ENCODE peak calls at places on chromosome 4, in ten cellular contexts. Z, F, Y, V, T, I, U, X, R and W are unnamed samples.

GRCh38 chr4:110970642-110971041 is 347.8 kb upstream of the PITX2 start:
- DNase-seq in Z (no peak), F (no peak), Y (no peak), V (peak), T (no peak), I (no peak), U (peak), X (peak), R (no peak), W (no peak)

GRCh38 chr4:189802884-189803283 is 137.8 kb upstream of the FRG1 start:
- DNase-seq in Z (no peak), F (no peak), Y (no peak), V (peak), T (no peak), I (no peak), U (no peak), X (no peak), R (no peak), W (no peak)

GRCh38 chr4:36823199-36823967 is 421.2 kb upstream of the NWD2 start:
- DNase-seq in Z (no peak), F (no peak), Y (no peak), V (no peak), T (no peak), I (no peak), U (no peak), X (no peak), R (no peak), W (peak)

GRCh38 chr4:179867300-179867878 is 2375.8 kb upstream of the TENM3 start:
- DNase-seq in Z (no peak), F (peak), Y (peak), V (peak), T (no peak), I (peak), U (peak), X (peak), R (no peak), W (no peak)

GRCh38 chr4:122911588-122911987 is 10.8 kb downstream of the NUDT6 start:
- DNase-seq in Z (no peak), F (no peak), Y (no peak), V (no peak), T (no peak), I (no peak), U (no peak), X (no peak), R (no peak), W (no peak)

GRCh38 chr4:47071863-47072441 is 40.6 kb downstream of the GABRB1 start:
- DNase-seq in Z (no peak), F (no peak), Y (no peak), V (no peak), T (no peak), I (no peak), U (peak), X (no peak), R (no peak), W (no peak)

GRCh38 chr4:185282968-185283367 is 73.6 kb downstream of the SNX25 start:
- DNase-seq in Z (no peak), F (no peak), Y (no peak), V (peak), T (no peak), I (no peak), U (peak), X (peak), R (no peak), W (no peak)

GRCh38 chr4:74230902-74231499 is 73.1 kb downstream of the MTHFD2L start:
- DNase-seq in Z (no peak), F (no peak), Y (no peak), V (peak), T (no peak), I (no peak), U (peak), X (peak), R (no peak), W (no peak)

GRCh38 chr4:111923786-111924185 is 221.5 kb upstream of the FAM241A start:
- DNase-seq in Z (no peak), F (no peak), Y (no peak), V (no peak), T (no peak), I (no peak), U (peak), X (no peak), R (no peak), W (no peak)

GRCh38 chr4:102091656-102092055 is 253.6 kb downstream of the SLC39A8 start:
- DNase-seq in Z (no peak), F (no peak), Y (no peak), V (no peak), T (no peak), I (no peak), U (no peak), X (no peak), R (no peak), W (no peak)

GRCh38 chr4:1400861-1401408 is 5.3 kb downstream of the NKX1-1 start:
- DNase-seq in Z (no peak), F (no peak), Y (no peak), V (no peak), T (no peak), I (no peak), U (no peak), X (no peak), R (no peak), W (no peak)

GRCh38 chr4:77169496-77169895 is 12.5 kb downstream of the CCNG2 start:
- DNase-seq in Z (no peak), F (no peak), Y (no peak), V (no peak), T (no peak), I (no peak), U (peak), X (no peak), R (no peak), W (no peak)